ENCODE peak calls at places on chromosomes 2 and 18, in five cellular contexts. O is astrocyte of the spinal cord; T is CD8-positive, alpha-beta T cell; M is hepatocyte; E is H1. V is an unnamed sample.

GRCh38 chr18:40821596-40822243 is 1133.3 kb upstream of the PIK3C3 start:
- DNase-seq in O (no peak), T (no peak), M (no peak), E (no peak), V (no peak)

GRCh38 chr2:24508878-24509277 is 17.8 kb downstream of the NCOA1 start:
- DNase-seq in O (no peak), T (no peak), M (no peak), E (no peak), V (peak; percentile 44)

GRCh38 chr2:188788621-188789020 is 185.6 kb upstream of the COL3A1 start:
- DNase-seq in O (peak; percentile 96), T (no peak), M (peak; percentile 43), E (no peak), V (peak; percentile 92)

GRCh38 chr2:218362606-218363005 is 5.9 kb downstream of the CATIP start:
- DNase-seq in O (no peak), T (no peak), M (no peak), E (no peak), V (no peak)

GRCh38 chr2:173087793-173088493 is 12.3 kb downstream of the MAP3K20 start:
- DNase-seq in O (no peak), T (no peak), M (no peak), E (no peak), V (no peak)

GRCh38 chr2:71801969-71802368 is 345.7 kb downstream of the CYP26B1 start:
- DNase-seq in O (peak; percentile 19), T (no peak), M (peak; percentile 59), E (peak; percentile 87), V (peak; percentile 53)

GRCh38 chr2:27746325-27746724 is 25.2 kb upstream of the MRPL33 start:
- DNase-seq in O (no peak), T (no peak), M (no peak), E (no peak), V (no peak)

GRCh38 chr2:20516646-20517341 is 69.9 kb downstream of the RHOB start:
- DNase-seq in O (peak; percentile 65), T (no peak), M (no peak), E (no peak), V (no peak)

GRCh38 chr2:217656366-217656765 is 346.4 kb downstream of the TNS1 start:
- DNase-seq in O (no peak), T (no peak), M (no peak), E (no peak), V (no peak)

GRCh38 chr18:77329651-77330050 is 80.0 kb downstream of the GALR1 start:
- DNase-seq in O (no peak), T (no peak), M (no peak), E (no peak), V (no peak)

GRCh38 chr2:227592694-227593387 is 5.9 kb upstream of the SCYGR2 start:
- DNase-seq in O (no peak), T (no peak), M (no peak), E (no peak), V (peak; percentile 25)

GRCh38 chr18:3914833-3915598 is 465.0 kb downstream of the TGIF1 start:
- DNase-seq in O (no peak), T (no peak), M (no peak), E (no peak), V (no peak)

GRCh38 chr2:171210864-171211431 is 50.3 kb upstream of the TLK1 start:
- DNase-seq in O (no peak), T (peak; percentile 16), M (no peak), E (no peak), V (peak; percentile 50)

DNA sequence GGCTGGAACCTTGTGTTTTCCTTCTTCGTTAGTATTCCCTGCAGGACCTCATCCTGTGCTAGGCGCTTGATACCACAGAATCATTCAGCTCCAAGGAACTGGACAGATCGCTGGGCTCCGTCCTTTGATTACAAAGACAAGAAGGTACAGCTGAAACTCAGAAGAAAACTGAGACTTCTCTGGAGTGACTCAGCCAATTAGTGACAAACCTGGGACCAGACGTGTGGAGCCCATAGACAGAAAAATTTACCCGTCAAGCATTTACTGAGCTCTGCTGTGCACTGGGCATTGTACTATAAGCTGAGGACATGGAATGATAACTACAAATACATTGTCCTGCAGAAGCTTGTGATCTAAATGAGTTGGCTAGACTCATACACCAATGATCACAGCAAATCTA is 67.3 kb downstream of the NCKAP5 start:
- DNase-seq in O (no peak), T (no peak), M (no peak), E (no peak), V (no peak)
- TF ChIP-seq CTCF in O (no peak), T (no peak), M (no peak), E (no peak), V (no peak)

GRCh38 chr2:207144191-207144795 is 21.5 kb downstream of the KLF7 start:
- DNase-seq in O (no peak), T (no peak), M (no peak), E (no peak), V (no peak)

GRCh38 chr2:207142461-207142860 is 23.3 kb downstream of the KLF7 start:
- DNase-seq in O (no peak), T (no peak), M (no peak), E (peak; percentile 37), V (no peak)

GRCh38 chr2:207143131-207143473 is 22.6 kb downstream of the KLF7 start:
- DNase-seq in O (no peak), T (no peak), M (no peak), E (no peak), V (no peak)

GRCh38 chr2:207141381-207141780 is 24.4 kb downstream of the KLF7 start:
- DNase-seq in O (no peak), T (no peak), M (no peak), E (no peak), V (no peak)

GRCh38 chr2:207143474-207144190 is 22.1 kb downstream of the KLF7 start:
- DNase-seq in O (peak; percentile 80), T (peak; percentile 37), M (peak; percentile 56), E (peak; percentile 49), V (peak; percentile 84)
- H3K4me3 ChIP-seq in O (peak overlapping the region; percentile 0), T (peak overlapping the region; percentile 6), M (no peak overlapping the region), E (no peak overlapping the region), V (peak overlapping the region; percentile 36)

DNA sequence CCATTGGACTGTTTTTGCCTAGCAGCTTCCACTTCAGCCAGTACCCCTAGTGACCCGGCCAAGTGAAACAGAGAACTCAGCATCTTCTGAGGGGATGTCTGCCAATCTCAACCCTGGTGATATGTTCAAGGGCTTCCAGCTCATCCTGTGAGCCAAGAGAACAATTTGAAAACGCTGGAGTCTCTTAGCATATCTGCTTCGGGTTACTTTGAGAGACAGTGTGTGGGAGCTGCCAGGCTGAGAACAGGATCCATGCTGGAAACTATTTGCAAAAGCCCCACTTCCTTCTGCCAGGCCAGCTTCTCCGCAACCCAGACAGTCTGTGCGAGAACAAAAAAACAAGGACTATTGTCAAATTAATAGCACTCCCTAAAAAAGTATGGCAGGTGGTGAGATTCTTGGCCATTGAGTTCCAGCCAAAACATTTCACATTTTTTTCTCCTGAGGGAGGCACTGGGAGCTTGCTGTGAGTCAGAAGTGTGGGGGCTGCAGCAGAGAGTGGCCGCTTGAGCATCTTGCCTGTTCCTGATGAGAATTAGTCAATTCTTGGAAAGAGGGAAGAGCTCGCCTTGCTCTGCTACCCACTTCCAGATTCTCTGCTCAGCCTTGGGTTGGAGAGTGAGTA is 395.6 kb upstream of the TRIB2 start:
- DNase-seq in O (peak; percentile 97), T (no peak), M (peak; percentile 19), E (no peak), V (peak; percentile 85)
- TF ChIP-seq CTCF in O (peak; percentile 9), T (no peak), M (no peak), E (no peak), V (no peak)

DNA sequence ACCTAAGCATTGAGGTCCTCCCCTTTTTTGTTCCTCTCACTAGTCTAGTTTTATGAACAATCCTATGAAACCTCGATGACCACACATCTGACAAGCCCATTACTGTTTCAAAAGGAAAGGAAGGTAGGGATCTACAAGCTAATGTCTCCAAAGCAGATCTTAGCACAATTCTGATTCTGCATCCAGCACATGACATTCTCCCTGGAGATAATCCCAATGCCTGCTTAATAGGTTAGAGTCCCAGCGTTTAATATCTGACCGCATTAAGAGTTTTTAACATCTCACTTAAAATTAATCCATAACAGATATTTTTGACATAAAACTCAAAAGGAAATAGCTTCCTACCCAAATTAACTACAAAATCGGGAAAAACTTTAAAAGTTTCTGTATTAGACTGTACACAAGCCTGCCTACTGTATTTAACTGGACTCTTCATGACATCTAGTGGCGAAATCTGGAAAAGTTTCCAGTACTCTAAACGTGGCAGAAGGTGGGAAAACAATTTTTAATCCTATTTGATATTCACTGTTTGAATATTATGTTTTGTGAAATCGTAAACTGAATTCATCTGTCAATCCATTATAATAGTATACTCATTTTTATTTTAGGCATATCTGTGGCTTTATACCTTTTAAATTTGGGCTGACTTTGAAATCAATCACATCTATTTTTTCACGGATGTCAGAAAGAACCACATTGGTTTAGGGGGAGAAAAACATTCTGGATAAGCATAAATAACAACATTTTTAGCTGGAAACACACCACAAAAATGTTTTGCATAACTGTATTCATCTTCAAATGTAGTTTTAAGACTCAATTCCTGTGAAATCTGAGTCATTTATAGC is 62.4 kb downstream of the TXNL1 start:
- DNase-seq in O (peak; percentile 76), T (no peak), M (peak; percentile 70), E (no peak), V (peak; percentile 70)
- H3K4me3 ChIP-seq in O (no peak overlapping the region), T (no peak overlapping the region), M (no peak overlapping the region), E (no peak overlapping the region), V (no peak overlapping the region)

DNA sequence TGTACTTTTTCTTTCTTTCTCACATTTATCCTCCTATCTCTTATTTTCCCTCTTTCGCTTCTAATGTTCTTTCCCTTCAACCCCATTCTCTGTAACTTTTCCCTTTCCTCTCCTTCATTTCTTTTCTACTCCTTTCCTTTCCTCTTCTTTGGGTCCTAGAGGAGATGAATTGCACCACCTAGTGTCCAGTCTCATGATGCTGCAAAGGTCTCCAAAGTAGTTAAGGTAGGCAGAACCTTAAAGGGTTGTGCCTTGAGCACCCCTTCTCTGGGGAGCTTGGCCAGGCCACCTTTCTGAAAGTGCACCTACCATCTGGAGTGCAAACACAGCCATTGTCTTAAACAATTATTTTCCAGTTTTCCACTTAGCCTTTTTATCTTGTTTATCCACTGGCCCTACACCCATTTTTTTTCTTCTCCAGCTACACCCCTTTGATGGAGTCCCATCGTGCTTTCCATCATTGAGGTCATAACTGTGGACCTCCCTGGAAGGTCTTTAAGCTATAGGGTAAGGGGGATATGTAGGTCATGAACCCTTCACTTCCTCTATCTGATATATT is 156.0 kb downstream of the ESCO1 start:
- DNase-seq in O (peak; percentile 70), T (no peak), M (peak; percentile 73), E (no peak), V (peak; percentile 71)
- TF ChIP-seq CTCF in O (peak; percentile 80), T (no peak), M (peak; percentile 90), E (peak; percentile 68), V (peak; percentile 80)

GRCh38 chr2:11757101-11757500 is 10.7 kb downstream of the LPIN1 start:
- DNase-seq in O (no peak), T (no peak), M (no peak), E (no peak), V (no peak)
- H3K4me3 ChIP-seq in O (no peak overlapping the region), T (no peak overlapping the region), M (no peak overlapping the region), E (no peak overlapping the region), V (no peak overlapping the region)

GRCh38 chr2:221504905-221505304 is 67.2 kb downstream of the EPHA4 start:
- DNase-seq in O (no peak), T (no peak), M (no peak), E (no peak), V (no peak)
- TF ChIP-seq CTCF in O (no peak), T (no peak), M (no peak), E (no peak), V (no peak)

V was measured in fibroblast of villous mesenchyme.